ENCODE peak calls at places on chromosomes 1 and 21, in nine cellular contexts. M is SK-N-SH, I is ovary, N is testis, B is foreskin fibroblast, S is thoracic aorta, F is heart left ventricle, L is dorsolateral prefrontal cortex, A is AG10803. Y is an unnamed sample.

GRCh38 chr1:228405979-228406265 is 713 bp downstream of the TRIM11 start:
- DNase-seq in M (no peak), I (no peak), N (no peak), B (no peak), S (no peak), F (no peak), L (peak; percentile 31), A (peak; percentile 23), Y (no peak)

GRCh38 chr1:160427625-160428024 is 27.3 kb downstream of the VANGL2 start:
- DNase-seq in M (no peak), I (no peak), N (no peak), B (no peak), S (no peak), F (no peak), L (no peak), A (no peak), Y (no peak)

GRCh38 chr1:47624531-47624930 is 186.7 kb downstream of the FOXD2 start:
- DNase-seq in M (no peak), I (no peak), N (no peak), B (no peak), S (no peak), F (no peak), L (no peak), A (no peak), Y (peak; percentile 28)

GRCh38 chr1:232459087-232459486 is 170.8 kb downstream of the SIPA1L2 start:
- DNase-seq in M (no peak), I (no peak), N (no peak), B (no peak), S (no peak), F (no peak), L (no peak), A (no peak), Y (no peak)

GRCh38 chr1:198605880-198606458 is 32.9 kb upstream of the PTPRC start:
- DNase-seq in M (no peak), I (no peak), N (no peak), B (peak; percentile 11), S (no peak), F (no peak), L (no peak), A (peak; percentile 67), Y (no peak)

GRCh38 chr21:27024971-27025370 is 58.1 kb upstream of the ADAMTS5 start:
- DNase-seq in M (no peak), I (no peak), N (no peak), B (no peak), S (no peak), F (no peak), L (no peak), A (peak; percentile 37), Y (no peak)

GRCh38 chr1:61687901-61688300 is 37.0 kb downstream of the TM2D1 start:
- DNase-seq in M (no peak), I (no peak), N (no peak), B (no peak), S (no peak), F (no peak), L (no peak), A (peak; percentile 3), Y (no peak)

GRCh38 chr1:40636777-40637176 is 28.7 kb downstream of the RIMS3 start:
- DNase-seq in M (peak; percentile 72), I (no peak), N (no peak), B (no peak), S (no peak), F (no peak), L (peak; percentile 56), A (no peak), Y (no peak)

GRCh38 chr1:201309420-201309819 is 26.1 kb downstream of the PKP1 start:
- DNase-seq in M (peak; percentile 90), I (no peak), N (peak; percentile 80), B (peak; percentile 39), S (no peak), F (peak; percentile 83), L (peak; percentile 51), A (peak; percentile 49), Y (no peak)
- TF ChIP-seq CTCF in M (peak; percentile 52), I (no peak), N (no peak), B (no peak), S (no peak), F (no peak), L (peak; percentile 27), A (no peak), Y (peak; percentile 40)

GRCh38 chr1:240109920-240110685 is 18.4 kb downstream of the FMN2 start:
- DNase-seq in M (no peak), I (no peak), N (no peak), B (peak; percentile 52), S (no peak), F (no peak), L (peak; percentile 44), A (no peak), Y (no peak)

GRCh38 chr1:240115831-240116230 is 24.1 kb downstream of the FMN2 start:
- DNase-seq in M (no peak), I (no peak), N (no peak), B (no peak), S (no peak), F (no peak), L (no peak), A (no peak), Y (no peak)

GRCh38 chr1:240114222-240114621 is 22.5 kb downstream of the FMN2 start:
- DNase-seq in M (no peak), I (no peak), N (no peak), B (no peak), S (no peak), F (no peak), L (no peak), A (no peak), Y (no peak)

GRCh38 chr1:240109130-240109529 is 17.4 kb downstream of the FMN2 start:
- DNase-seq in M (no peak), I (no peak), N (no peak), B (no peak), S (no peak), F (no peak), L (no peak), A (no peak), Y (no peak)

GRCh38 chr1:240111558-240111957 is 19.9 kb downstream of the FMN2 start:
- DNase-seq in M (no peak), I (no peak), N (no peak), B (no peak), S (no peak), F (no peak), L (no peak), A (no peak), Y (no peak)
- TF ChIP-seq CTCF in M (peak; percentile 12), I (no peak), N (no peak), B (no peak), S (no peak), F (no peak), L (no peak), A (no peak), Y (peak; percentile 18)

GRCh38 chr1:70222716-70223235 is 1.6 kb downstream of the SRSF11 start:
- DNase-seq in M (no peak), I (no peak), N (no peak), B (no peak), S (no peak), F (no peak), L (no peak), A (no peak), Y (no peak)

GRCh38 chr1:70220517-70221240 is 501 bp upstream of the SRSF11 start:
- DNase-seq in M (no peak), I (no peak), N (no peak), B (no peak), S (no peak), F (no peak), L (no peak), A (no peak), Y (no peak)

GRCh38 chr1:70220015-70220414 is 1.2 kb upstream of the SRSF11 start:
- DNase-seq in M (no peak), I (no peak), N (no peak), B (no peak), S (no peak), F (no peak), L (no peak), A (no peak), Y (no peak)

GRCh38 chr1:70224954-70225353 is 3.8 kb downstream of the SRSF11 start:
- DNase-seq in M (no peak), I (no peak), N (no peak), B (no peak), S (no peak), F (no peak), L (no peak), A (no peak), Y (no peak)

GRCh38 chr1:70221241-70222077 is at the start of gene SRSF11:
- DNase-seq in M (peak; percentile 94), I (peak; percentile 98), N (peak; percentile 97), B (peak; percentile 99), S (peak; percentile 85), F (peak; percentile 98), L (peak; percentile 93), A (peak; percentile 92), Y (peak; percentile 96)
- TF ChIP-seq CTCF in M (peak; percentile 20), I (no peak), N (no peak), B (peak; percentile 11), S (no peak), F (peak; percentile 14), L (peak; percentile 54), A (peak; percentile 3), Y (peak; percentile 22)

GRCh38 chr1:10625076-10625475 is 150.3 kb downstream of the PEX14 start:
- DNase-seq in M (no peak), I (no peak), N (no peak), B (no peak), S (no peak), F (peak; percentile 27), L (no peak), A (no peak), Y (no peak)

GRCh38 chr1:10622896-10623295 is 148.1 kb downstream of the PEX14 start:
- DNase-seq in M (no peak), I (no peak), N (no peak), B (no peak), S (no peak), F (peak; percentile 15), L (no peak), A (no peak), Y (no peak)

GRCh38 chr1:10623391-10624145 is 148.8 kb downstream of the PEX14 start:
- DNase-seq in M (no peak), I (no peak), N (no peak), B (no peak), S (no peak), F (peak; percentile 30), L (no peak), A (no peak), Y (no peak)

GRCh38 chr1:10625554-10625953 is 150.8 kb downstream of the PEX14 start:
- DNase-seq in M (peak; percentile 68), I (no peak), N (no peak), B (peak; percentile 62), S (no peak), F (peak; percentile 33), L (no peak), A (peak; percentile 22), Y (no peak)

GRCh38 chr1:10624256-10625050 is 149.7 kb downstream of the PEX14 start:
- DNase-seq in M (no peak), I (no peak), N (no peak), B (no peak), S (no peak), F (peak; percentile 55), L (peak; percentile 11), A (no peak), Y (no peak)
- TF ChIP-seq CTCF in M (no peak), I (no peak), N (no peak), B (no peak), S (no peak), F (no peak), L (no peak), A (no peak), Y (no peak)

GRCh38 chr1:167628754-167629515 is 1.1 kb upstream of the RCSD1 start:
- DNase-seq in M (no peak), I (no peak), N (no peak), B (no peak), S (no peak), F (peak; percentile 48), L (no peak), A (no peak), Y (no peak)
- TF ChIP-seq CTCF in M (no peak), I (no peak), N (no peak), B (no peak), S (no peak), F (no peak), L (no peak), A (no peak), Y (no peak)